ENCODE peak calls at places on chromosomes 12 and 14, in six cellular contexts. C is uterus; J is naive thymus-derived CD4-positive, alpha-beta T cell; L is CD8-positive, alpha-beta T cell; G is HCT116; I is psoas muscle. U is an unnamed sample. For H3K4me1, the result is how much of the 10 kb centered on the place peaks cover.

GRCh38 chr14:50399251-50400032 is 2.8 kb upstream of the CDKL1 start:
- DNase-seq in C (peak), J (no peak), L (no peak), G (peak), I (no peak), U (peak)

GRCh38 chr12:74889073-74889472 is 320.6 kb downstream of the KCNC2 start:
- DNase-seq in C (no peak), J (no peak), L (no peak), G (no peak), I (no peak), U (no peak)

GRCh38 chr12:388547-389137 is 478 bp downstream of the KDM5A start:
- DNase-seq in C (no peak), J (no peak), L (peak), G (no peak), I (peak), U (no peak)

GRCh38 chr14:93951798-93952540 is 24.4 kb downstream of the ASB2 start:
- DNase-seq in C (no peak), J (no peak), L (no peak), G (no peak), I (no peak), U (no peak)

GRCh38 chr12:13210022-13210539 is 13.6 kb downstream of the EMP1 start:
- DNase-seq in C (no peak), J (no peak), L (no peak), G (no peak), I (no peak), U (no peak)

GRCh38 chr14:70885343-70886014 is 21.8 kb upstream of the PCNX1 start:
- DNase-seq in C (no peak), J (no peak), L (no peak), G (no peak), I (no peak), U (no peak)

GRCh38 chr12:121451931-121452330 is 52.0 kb downstream of the RNF34 start:
- DNase-seq in C (no peak), J (no peak), L (no peak), G (no peak), I (no peak), U (no peak)

GRCh38 chr14:91405241-91405721 is 12.3 kb downstream of the CCDC88C start:
- DNase-seq in C (no peak), J (peak), L (peak), G (no peak), I (no peak), U (no peak)

GRCh38 chr12:106841471-106842302 is 67.2 kb downstream of the RIC8B start:
- DNase-seq in C (peak), J (peak), L (peak), G (peak), I (no peak), U (no peak)

GRCh38 chr12:124380793-124381453 is 86.0 kb downstream of the RFLNA start:
- DNase-seq in C (no peak), J (no peak), L (no peak), G (no peak), I (no peak), U (no peak)

GRCh38 chr14:105059035-105059916 is 6.0 kb downstream of the GPR132 start:
- DNase-seq in C (no peak), J (peak), L (peak), G (no peak), I (no peak), U (no peak)

GRCh38 chr12:16606201-16606849 is 363 bp upstream of the LMO3 start:
- DNase-seq in C (peak), J (no peak), L (no peak), G (no peak), I (no peak), U (no peak)

GRCh38 chr12:121507984-121508383 is 72.8 kb downstream of the KDM2B start:
- DNase-seq in C (no peak), J (no peak), L (no peak), G (no peak), I (no peak), U (no peak)

GRCh38 chr14:64191756-64192155 is 102.4 kb downstream of the ESR2 start:
- DNase-seq in C (no peak), J (no peak), L (no peak), G (no peak), I (no peak), U (no peak)

GRCh38 chr12:13980548-13981295 is 680 bp downstream of the GRIN2B start:
- DNase-seq in C (no peak), J (no peak), L (no peak), G (no peak), I (no peak), U (no peak)

GRCh38 chr12:49893753-49894752 is 9.6 kb downstream of the FAIM2 start:
- DNase-seq in C (no peak), J (no peak), L (no peak), G (peak), I (no peak), U (no peak)

GRCh38 chr12:3418609-3419469 is 72.2 kb upstream of the PRMT8 start:
- DNase-seq in C (no peak), J (no peak), L (no peak), G (no peak), I (no peak), U (no peak)

GRCh38 chr14:63468273-63468672 is 74.9 kb downstream of the PPP2R5E start:
- DNase-seq in C (no peak), J (no peak), L (no peak), G (peak), I (no peak), U (no peak)

GRCh38 chr12:34398706-34399630 is 376.7 kb downstream of the ALG10 start:
- DNase-seq in C (peak), J (no peak), L (no peak), G (no peak), I (peak), U (no peak)

GRCh38 chr12:104495786-104496185 is 39.0 kb downstream of the CHST11 start:
- DNase-seq in C (no peak), J (no peak), L (no peak), G (no peak), I (no peak), U (no peak)

GRCh38 chr12:13362260-13362841 is 165.8 kb downstream of the EMP1 start:
- DNase-seq in C (no peak), J (no peak), L (no peak), G (peak), I (peak), U (no peak)

GRCh38 chr12:92144631-92145480 is 790 bp downstream of the BTG1 start:
- DNase-seq in C (peak), J (peak), L (peak), G (no peak), I (peak), U (peak)

GRCh38 chr14:64758711-64759554 is 54.7 kb downstream of the PLEKHG3 start:
- DNase-seq in C (peak), J (no peak), L (no peak), G (no peak), I (peak), U (no peak)

GRCh38 chr14:98726585-98727405 is 545.2 kb downstream of the BCL11B start:
- DNase-seq in C (no peak), J (no peak), L (no peak), G (no peak), I (no peak), U (no peak)

GRCh38 chr14:59239030-59239429 is 50.6 kb downstream of the DAAM1 start:
- DNase-seq in C (no peak), J (no peak), L (no peak), G (no peak), I (no peak), U (no peak)

GRCh38 chr12:64580681-64581080 is 29.6 kb upstream of the RASSF3 start:
- DNase-seq in C (no peak), J (no peak), L (no peak), G (no peak), I (no peak), U (no peak)

GRCh38 chr12:83753205-83753604 is 1066.5 kb downstream of the TMTC2 start:
- DNase-seq in C (no peak), J (no peak), L (no peak), G (no peak), I (no peak), U (no peak)

GRCh38 chr12:51424662-51425539 is at the start of gene SLC4A8:
- DNase-seq in C (peak), J (peak), L (peak), G (peak), I (peak), U (peak)

GRCh38 chr12:71421007-71421406 is 18.6 kb upstream of the LGR5 start:
- DNase-seq in C (no peak), J (no peak), L (no peak), G (no peak), I (no peak), U (no peak)

GRCh38 chr12:1279050-1279449 is 288.0 kb downstream of the ERC1 start:
- DNase-seq in C (no peak), J (no peak), L (no peak), G (no peak), I (no peak), U (no peak)

GRCh38 chr12:58242803-58243628 is 301.6 kb downstream of the ATP23 start:
- DNase-seq in C (no peak), J (no peak), L (no peak), G (no peak), I (no peak), U (no peak)

GRCh38 chr14:67004521-67004920 is 184.7 kb upstream of the GARIN2 start:
- DNase-seq in C (no peak), J (no peak), L (no peak), G (no peak), I (no peak), U (no peak)

GRCh38 chr14:53890611-53891091 is 66.0 kb downstream of the BMP4 start:
- DNase-seq in C (no peak), J (no peak), L (no peak), G (no peak), I (no peak), U (no peak)

GRCh38 chr12:107057071-107057834 is 36.1 kb downstream of the CRY1 start:
- DNase-seq in C (no peak), J (no peak), L (no peak), G (no peak), I (no peak), U (no peak)

GRCh38 chr12:127596881-127597280 is 670.1 kb upstream of the TMEM132C start:
- DNase-seq in C (no peak), J (no peak), L (no peak), G (no peak), I (no peak), U (no peak)

GRCh38 chr12:53754196-53754595 is 2.4 kb upstream of the CISTR start:
- DNase-seq in C (no peak), J (no peak), L (no peak), G (no peak), I (no peak), U (no peak)

GRCh38 chr12:69008510-69008909 is 75.5 kb upstream of the CPM start:
- DNase-seq in C (no peak), J (no peak), L (no peak), G (no peak), I (no peak), U (no peak)

GRCh38 chr12:65490193-65490592 is 211.7 kb downstream of the MSRB3 start:
- DNase-seq in C (no peak), J (no peak), L (no peak), G (no peak), I (no peak), U (no peak)

GRCh38 chr12:59668678-59669077 is 72.8 kb downstream of the SLC16A7 start:
- DNase-seq in C (no peak), J (no peak), L (no peak), G (no peak), I (no peak), U (no peak)

GRCh38 chr12:55043542-55043941 is 23.8 kb downstream of the NEUROD4 start:
- DNase-seq in C (no peak), J (no peak), L (no peak), G (no peak), I (no peak), U (no peak)
- H3K4me1 ChIP-seq in C (under half), J (under half), L (under half), G (under half), I (under half), U (under half)

DNA sequence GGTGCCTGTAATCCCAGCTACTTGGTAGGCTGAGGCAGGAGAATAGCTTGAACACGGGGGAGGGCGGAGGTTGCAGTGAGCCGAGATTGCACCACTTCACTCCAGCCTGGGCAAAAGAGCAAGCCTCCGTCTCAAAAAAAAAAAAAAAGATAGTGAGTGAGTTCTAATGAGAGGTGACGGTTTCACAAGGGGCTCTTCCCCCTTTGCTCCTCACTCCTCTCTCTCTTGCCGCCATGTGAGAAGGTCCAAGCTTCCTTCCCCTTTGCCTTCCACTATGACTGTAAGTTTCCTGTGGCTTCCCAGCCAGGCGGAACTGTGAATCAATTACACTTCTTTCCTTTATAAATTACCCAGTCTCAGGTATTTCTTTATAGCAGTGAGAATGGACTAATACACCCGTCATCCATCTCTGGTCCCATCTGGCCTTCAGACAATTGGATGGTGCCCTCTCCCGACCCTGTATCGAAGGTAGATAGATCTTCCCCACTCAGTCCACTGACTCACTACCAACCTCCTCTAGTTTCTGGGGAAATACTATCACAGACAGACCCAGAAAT is 27.0 kb upstream of the RCOR1 start:
- DNase-seq in C (no peak), J (no peak), L (no peak), G (no peak), I (no peak), U (no peak)
- H3K4me1 ChIP-seq in C (under half), J (under half), L (under half), G (under half), I (under half), U (under half)

DNA sequence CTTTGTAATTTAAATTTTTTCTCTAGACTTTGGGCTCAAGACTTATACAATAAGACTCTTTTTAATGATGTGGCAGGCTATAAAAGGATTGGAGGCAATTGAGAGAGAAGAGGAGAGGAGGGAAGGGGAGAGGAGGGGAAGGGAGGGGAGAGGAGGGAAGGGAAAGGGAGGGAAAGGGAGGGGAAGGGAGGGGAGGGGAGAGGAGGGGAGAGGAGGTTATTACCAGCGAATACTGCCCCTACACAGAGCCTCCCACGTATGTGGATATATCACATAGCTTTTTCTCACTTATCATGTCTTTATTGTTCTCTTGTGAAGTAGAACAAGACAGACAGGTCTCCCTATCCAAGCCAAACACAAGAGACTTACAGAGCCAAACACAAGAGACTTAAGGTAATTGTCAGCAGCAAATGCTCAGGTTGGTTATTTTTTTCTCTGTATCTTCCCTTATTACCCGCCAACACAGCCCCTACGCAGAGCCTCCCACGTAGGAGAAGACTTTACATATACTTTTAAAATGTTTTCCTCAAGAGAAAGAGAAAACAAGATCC is 63.1 kb downstream of the DRAM1 start:
- DNase-seq in C (no peak), J (no peak), L (no peak), G (no peak), I (no peak), U (no peak)
- H3K4me1 ChIP-seq in C (under half), J (under half), L (under half), G (under half), I (under half), U (under half)

DNA sequence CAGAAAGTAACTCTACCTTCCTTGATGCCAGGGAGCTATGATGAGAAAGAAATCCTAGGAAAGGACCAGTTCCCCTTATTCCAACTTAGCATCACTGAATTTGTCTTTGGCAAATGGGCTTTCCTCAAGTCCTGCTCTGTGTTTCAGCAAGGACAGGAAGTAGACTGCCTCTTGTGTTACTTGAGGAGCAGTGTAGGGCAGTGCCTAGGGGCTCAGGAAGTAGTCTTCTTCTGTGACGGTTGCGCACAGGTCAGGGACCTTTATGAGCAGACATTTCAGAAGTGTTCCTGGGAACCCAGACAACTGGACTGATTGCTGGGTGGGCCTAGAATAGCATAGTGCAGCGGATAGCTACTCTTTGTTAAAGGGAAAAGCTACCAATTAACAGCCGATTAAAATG is 2.7 kb downstream of the LGALS3 start:
- DNase-seq in C (no peak), J (no peak), L (no peak), G (no peak), I (no peak), U (no peak)
- H3K4me1 ChIP-seq in C (under half), J (under half), L (under half), G (half or more), I (under half), U (half or more)

GRCh38 chr12:6235499-6235898 is 35.3 kb downstream of the CD9 start:
- DNase-seq in C (no peak), J (no peak), L (no peak), G (no peak), I (no peak), U (no peak)

GRCh38 chr12:6235906-6236640 is 35.9 kb downstream of the CD9 start:
- DNase-seq in C (no peak), J (no peak), L (no peak), G (no peak), I (no peak), U (no peak)

GRCh38 chr12:6233121-6233971 is 33.1 kb downstream of the CD9 start:
- DNase-seq in C (no peak), J (no peak), L (no peak), G (no peak), I (peak), U (no peak)

GRCh38 chr12:6234214-6234613 is 34.0 kb downstream of the CD9 start:
- DNase-seq in C (no peak), J (no peak), L (no peak), G (no peak), I (no peak), U (no peak)

DNA sequence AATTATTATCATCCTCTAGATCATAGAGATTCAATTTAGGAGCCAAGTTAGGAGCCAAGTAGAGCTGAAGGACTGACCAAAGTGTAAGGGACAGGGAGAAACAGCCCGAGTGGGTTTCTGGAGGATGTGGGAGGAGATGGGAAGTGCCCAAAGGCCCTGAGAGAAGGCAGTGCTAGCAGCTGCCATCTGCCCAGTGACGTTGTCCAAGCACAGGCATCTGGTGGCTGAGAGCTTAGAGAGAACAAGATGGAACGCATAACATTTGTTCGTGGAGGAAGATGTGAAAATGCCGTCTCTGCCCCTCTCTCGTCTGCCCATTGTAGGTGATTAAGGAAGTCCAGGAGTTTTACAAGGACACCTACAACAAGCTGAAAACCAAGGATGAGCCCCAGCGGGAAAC is 34.7 kb downstream of the CD9 start:
- DNase-seq in C (no peak), J (no peak), L (no peak), G (no peak), I (no peak), U (no peak)
- H3K4me1 ChIP-seq in C (under half), J (under half), L (under half), G (under half), I (under half), U (under half)

GRCh38 chr12:116174904-116175303 is 102.6 kb downstream of the MED13L start:
- DNase-seq in C (no peak), J (no peak), L (no peak), G (no peak), I (no peak), U (no peak)
- H3K4me1 ChIP-seq in C (under half), J (under half), L (under half), G (under half), I (half or more), U (under half)

GRCh38 chr14:103539056-103539825 is 10.2 kb downstream of the TRMT61A start:
- DNase-seq in C (no peak), J (no peak), L (no peak), G (no peak), I (peak), U (no peak)

GRCh38 chr14:103537175-103537990 is 8.4 kb downstream of the TRMT61A start:
- DNase-seq in C (no peak), J (no peak), L (no peak), G (no peak), I (peak), U (no peak)

GRCh38 chr14:103536693-103537092 is 7.7 kb downstream of the TRMT61A start:
- DNase-seq in C (no peak), J (no peak), L (no peak), G (no peak), I (no peak), U (no peak)

GRCh38 chr14:103535891-103536565 is 7.0 kb downstream of the TRMT61A start:
- DNase-seq in C (no peak), J (no peak), L (no peak), G (no peak), I (peak), U (no peak)

DNA sequence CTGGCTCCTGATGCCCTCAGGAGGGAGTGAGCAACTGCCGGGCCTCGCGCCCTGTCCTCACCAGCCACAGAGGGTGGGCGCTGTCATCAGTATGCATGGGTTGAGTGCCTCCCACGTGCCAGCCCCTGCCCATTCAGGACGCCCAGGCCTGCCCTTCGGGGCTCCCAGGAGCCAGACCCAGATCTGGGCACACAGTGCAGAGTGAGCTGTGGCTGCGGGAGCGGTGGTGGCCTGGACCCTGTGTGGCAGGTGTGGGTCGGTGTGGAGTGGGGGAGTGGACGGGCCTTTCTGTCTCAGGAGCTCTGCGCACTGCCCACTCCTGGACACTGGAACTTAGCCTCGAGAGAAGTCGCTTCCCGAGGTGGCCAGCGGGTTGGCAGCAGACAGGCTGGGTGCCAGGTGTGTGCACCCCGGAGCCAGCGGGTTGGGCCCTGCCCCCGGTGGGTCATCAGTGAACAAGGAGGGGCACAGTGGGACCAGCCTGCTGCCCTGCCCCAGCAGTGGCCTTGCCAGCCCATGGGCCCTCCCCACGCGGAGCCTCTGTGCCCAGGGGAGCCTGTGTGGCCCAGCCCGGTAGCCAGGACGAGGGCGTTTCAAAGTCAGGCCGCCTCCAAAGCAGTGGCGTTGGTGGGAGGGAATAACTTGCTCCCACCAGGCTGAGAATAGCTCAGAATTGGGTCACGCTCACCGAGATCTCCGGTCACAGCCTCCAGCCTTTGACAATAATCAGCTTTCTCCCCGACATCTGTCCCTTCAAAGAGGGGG is 9.5 kb downstream of the TRMT61A start:
- DNase-seq in C (no peak), J (no peak), L (no peak), G (no peak), I (peak), U (no peak)
- H3K4me1 ChIP-seq in C (half or more), J (under half), L (under half), G (half or more), I (under half), U (half or more)

U was measured in thoracic aorta.